ENCODE peak calls at places on chromosome X, in seven cellular contexts. B is AG10803, F is Panc1, W is gastrocnemius medialis, N is HFF-Myc, P is AG04449, X is fibroblast of pulmonary artery. Y is an unnamed sample.

GRCh38 chrX:16958356-16958755 is 11.9 kb downstream of the REPS2 start:
- DNase-seq in B (no peak), F (no peak), W (no peak), N (no peak), P (no peak), X (no peak), Y (no peak)

GRCh38 chrX:12239356-12240082 is 101.2 kb downstream of the FRMPD4 start:
- DNase-seq in B (peak), F (no peak), W (no peak), N (no peak), P (no peak), X (no peak), Y (no peak)

GRCh38 chrX:114798902-114799301 is 215.0 kb downstream of the HTR2C start:
- DNase-seq in B (peak), F (no peak), W (no peak), N (no peak), P (no peak), X (no peak), Y (no peak)

GRCh38 chrX:138345801-138346200 is 365.7 kb downstream of the FGF13 start:
- DNase-seq in B (no peak), F (no peak), W (no peak), N (no peak), P (no peak), X (no peak), Y (no peak)

GRCh38 chrX:154082396-154083133 is 15.0 kb downstream of the MECP2 start:
- DNase-seq in B (peak), F (no peak), W (no peak), N (peak), P (peak), X (peak), Y (no peak)

GRCh38 chrX:81996166-81996565 is 794.3 kb downstream of the SH3BGRL start:
- DNase-seq in B (no peak), F (no peak), W (no peak), N (no peak), P (no peak), X (no peak), Y (no peak)

GRCh38 chrX:15854080-15854655 is 445 bp downstream of the AP1S2 start:
- DNase-seq in B (no peak), F (no peak), W (peak), N (no peak), P (no peak), X (no peak), Y (no peak)

GRCh38 chrX:153651540-153652079 is 4.6 kb downstream of the DUSP9 start:
- DNase-seq in B (no peak), F (no peak), W (no peak), N (no peak), P (no peak), X (no peak), Y (no peak)

GRCh38 chrX:120144178-120144844 is 14.1 kb upstream of the RHOXF2 start:
- DNase-seq in B (no peak), F (no peak), W (no peak), N (no peak), P (no peak), X (no peak), Y (no peak)

GRCh38 chrX:155263854-155264628 is at the start of gene RAB39B:
- DNase-seq in B (peak), F (peak), W (peak), N (peak), P (no peak), X (peak), Y (peak)

GRCh38 chrX:120281021-120281624 is 30.1 kb downstream of the TMEM255A start:
- DNase-seq in B (no peak), F (no peak), W (no peak), N (no peak), P (no peak), X (no peak), Y (no peak)

GRCh38 chrX:38919202-38919601 is 117.9 kb downstream of the MID1IP1 start:
- DNase-seq in B (no peak), F (no peak), W (no peak), N (no peak), P (no peak), X (no peak), Y (no peak)

GRCh38 chrX:119692241-119693031 is 532 bp downstream of the SEPTIN6 start:
- DNase-seq in B (peak), F (no peak), W (no peak), N (no peak), P (no peak), X (peak), Y (no peak)

GRCh38 chrX:31449064-31449463 is 377.2 kb upstream of the FTHL17 start:
- DNase-seq in B (no peak), F (no peak), W (no peak), N (no peak), P (no peak), X (no peak), Y (no peak)

GRCh38 chrX:131068945-131069719 is 11.0 kb downstream of the ARHGAP36 start:
- DNase-seq in B (peak), F (no peak), W (no peak), N (no peak), P (no peak), X (peak), Y (no peak)

GRCh38 chrX:97026406-97026805 is 142.7 kb downstream of the RPA4 start:
- DNase-seq in B (no peak), F (no peak), W (no peak), N (no peak), P (no peak), X (peak), Y (no peak)

GRCh38 chrX:115147220-115147619 is 42.0 kb upstream of the RBMXL3 start:
- DNase-seq in B (peak), F (no peak), W (no peak), N (no peak), P (no peak), X (peak), Y (no peak)

GRCh38 chrX:31929366-31929765 is 857.5 kb upstream of the FTHL17 start:
- DNase-seq in B (no peak), F (no peak), W (no peak), N (no peak), P (no peak), X (no peak), Y (no peak)

GRCh38 chrX:148381603-148382002 is 118.8 kb upstream of the AFF2 start:
- DNase-seq in B (no peak), F (no peak), W (no peak), N (no peak), P (no peak), X (no peak), Y (no peak)

GRCh38 chrX:4932790-4933189 is 1219.3 kb upstream of the PRKX start:
- DNase-seq in B (no peak), F (no peak), W (no peak), N (no peak), P (no peak), X (no peak), Y (no peak)

GRCh38 chrX:43655961-43656494 is at the start of gene MAOA:
- DNase-seq in B (no peak), F (no peak), W (peak), N (no peak), P (no peak), X (peak), Y (no peak)

GRCh38 chrX:94178145-94178790 is 504.3 kb downstream of the FAM133A start:
- DNase-seq in B (no peak), F (peak), W (no peak), N (no peak), P (no peak), X (no peak), Y (no peak)

GRCh38 chrX:69307736-69308135 is 142.5 kb upstream of the PJA1 start:
- DNase-seq in B (no peak), F (no peak), W (no peak), N (no peak), P (no peak), X (no peak), Y (no peak)

GRCh38 chrX:68910743-68911142 is 81.9 kb downstream of the EFNB1 start:
- DNase-seq in B (no peak), F (no peak), W (no peak), N (no peak), P (no peak), X (no peak), Y (no peak)

GRCh38 chrX:645024-645376 is 14.4 kb downstream of the SHOX start:
- DNase-seq in B (no peak), F (no peak), W (no peak), N (no peak), P (no peak), X (no peak), Y (no peak)

GRCh38 chrX:68822641-68823410 is 6.0 kb upstream of the EFNB1 start:
- DNase-seq in B (peak), F (no peak), W (no peak), N (no peak), P (no peak), X (peak), Y (no peak)

GRCh38 chrX:3326721-3327120 is 19.7 kb downstream of the MXRA5 start:
- DNase-seq in B (peak), F (no peak), W (no peak), N (peak), P (peak), X (no peak), Y (no peak)

GRCh38 chrX:136147320-136147901 is at the start of gene FHL1:
- DNase-seq in B (no peak), F (no peak), W (peak), N (no peak), P (no peak), X (peak), Y (no peak)

GRCh38 chrX:139759637-139760036 is 51.7 kb upstream of the MCF2 start:
- DNase-seq in B (peak), F (peak), W (no peak), N (no peak), P (no peak), X (peak), Y (no peak)

GRCh38 chrX:30039768-30040167 is 175.6 kb upstream of the MAGEB2 start:
- DNase-seq in B (peak), F (no peak), W (no peak), N (no peak), P (peak), X (peak), Y (no peak)

GRCh38 chrX:21756785-21757529 is 959 bp downstream of the SMPX start:
- DNase-seq in B (no peak), F (no peak), W (peak), N (no peak), P (no peak), X (no peak), Y (no peak)

GRCh38 chrX:54810532-54810931 is 3.0 kb downstream of the MAGED2 start:
- DNase-seq in B (no peak), F (no peak), W (no peak), N (no peak), P (no peak), X (no peak), Y (no peak)
- H3K4me3 ChIP-seq in B (peak), F (no peak), W (no peak), N (peak), P (peak), X (no peak), Y (no peak)

GRCh38 chrX:100647095-100647494 is 3.1 kb downstream of the SRPX2 start:
- DNase-seq in B (peak), F (no peak), W (peak), N (no peak), P (no peak), X (peak), Y (no peak)
- TF ChIP-seq CTCF in B (peak), F (no peak), W (no peak), N (no peak), P (no peak), X (peak), Y (no peak)

GRCh38 chrX:73131877-73132276 is 52.6 kb upstream of the PABPC1L2A start:
- DNase-seq in B (no peak), F (no peak), W (no peak), N (no peak), P (no peak), X (no peak), Y (no peak)

GRCh38 chrX:73131276-73131675 is 52.0 kb upstream of the PABPC1L2A start:
- DNase-seq in B (no peak), F (no peak), W (no peak), N (no peak), P (no peak), X (no peak), Y (no peak)

GRCh38 chrX:73126240-73126639 is 46.9 kb upstream of the PABPC1L2A start:
- DNase-seq in B (no peak), F (no peak), W (no peak), N (no peak), P (no peak), X (no peak), Y (no peak)

GRCh38 chrX:73127700-73128241 is 48.5 kb upstream of the PABPC1L2A start:
- DNase-seq in B (peak), F (no peak), W (no peak), N (no peak), P (no peak), X (no peak), Y (no peak)
- H3K4me3 ChIP-seq in B (no peak), F (no peak), W (no peak), N (no peak), P (no peak), X (no peak), Y (no peak)

DNA sequence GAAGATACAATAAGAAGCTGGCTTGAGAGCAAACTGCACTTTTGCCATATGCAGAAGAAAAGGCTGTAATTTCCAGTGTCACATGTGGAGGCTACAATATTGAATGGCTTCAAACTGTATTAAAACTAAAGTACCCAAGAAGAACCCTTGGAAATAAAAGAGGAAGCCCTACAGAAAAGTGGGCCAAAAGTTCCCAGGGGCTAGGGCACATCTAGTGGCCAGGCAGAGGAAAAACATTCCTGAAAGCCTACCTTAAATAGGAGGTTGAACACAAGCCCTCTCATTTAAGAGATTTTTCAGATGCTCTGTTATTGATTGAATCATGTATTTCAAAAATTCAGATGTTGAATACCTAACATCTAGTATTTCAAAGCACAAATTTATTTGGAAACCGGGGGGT is 40.6 kb upstream of the PRDX4 start:
- DNase-seq in B (no peak), F (no peak), W (no peak), N (no peak), P (no peak), X (no peak), Y (no peak)
- TF ChIP-seq CTCF in B (no peak), F (peak), W (no peak), N (no peak), P (no peak), X (no peak), Y (peak)

GRCh38 chrX:104697264-104697663 is 131.3 kb downstream of the IL1RAPL2 start:
- DNase-seq in B (no peak), F (no peak), W (no peak), N (no peak), P (no peak), X (no peak), Y (no peak)
- H3K4me3 ChIP-seq in B (no peak), F (no peak), W (no peak), N (no peak), P (no peak), X (no peak), Y (no peak)